ENCODE peak calls at places on chromosomes 16 and 17, in four cellular contexts. One of them, this sample, is unnamed.

GRCh38 chr16:57612494-57612893 is 15.9 kb upstream of the ADGRG1 start:
- DNase-seq in AG09319: no peak
- DNase-seq in IMR-90: no peak
- DNase-seq in cardiac fibroblast: no peak
- DNase-seq in this sample: peak; percentile 1

GRCh38 chr16:78235876-78236275 is 136.4 kb downstream of the WWOX start:
- DNase-seq in AG09319: no peak
- DNase-seq in IMR-90: no peak
- DNase-seq in cardiac fibroblast: no peak
- DNase-seq in this sample: no peak

GRCh38 chr17:50211249-50212120 is 10.1 kb upstream of the COL1A1 start:
- DNase-seq in AG09319: no peak
- DNase-seq in IMR-90: no peak
- DNase-seq in cardiac fibroblast: peak; percentile 66
- DNase-seq in this sample: no peak

GRCh38 chr16:85733155-85733838 is 17.6 kb downstream of the C16orf74 start:
- DNase-seq in AG09319: no peak
- DNase-seq in IMR-90: no peak
- DNase-seq in cardiac fibroblast: peak; percentile 68
- DNase-seq in this sample: no peak

GRCh38 chr17:64328036-64328874 is 62.4 kb downstream of the PECAM1 start:
- DNase-seq in AG09319: no peak
- DNase-seq in IMR-90: no peak
- DNase-seq in cardiac fibroblast: no peak
- DNase-seq in this sample: no peak

GRCh38 chr16:30677931-30678585 is 19.8 kb downstream of the FBRS start:
- DNase-seq in AG09319: no peak
- DNase-seq in IMR-90: no peak
- DNase-seq in cardiac fibroblast: no peak
- DNase-seq in this sample: no peak

GRCh38 chr17:75321506-75321905 is 32.3 kb upstream of the SLC25A19 start:
- DNase-seq in AG09319: no peak
- DNase-seq in IMR-90: no peak
- DNase-seq in cardiac fibroblast: no peak
- DNase-seq in this sample: no peak

GRCh38 chr17:67615736-67616135 is 102.0 kb upstream of the NOL11 start:
- DNase-seq in AG09319: no peak
- DNase-seq in IMR-90: no peak
- DNase-seq in cardiac fibroblast: no peak
- DNase-seq in this sample: no peak

GRCh38 chr16:72284042-72284789 is 112.3 kb upstream of the PMFBP1 start:
- DNase-seq in AG09319: no peak
- DNase-seq in IMR-90: no peak
- DNase-seq in cardiac fibroblast: no peak
- DNase-seq in this sample: no peak

GRCh38 chr16:85420501-85421337 is 192.4 kb upstream of the GSE1 start:
- DNase-seq in AG09319: no peak
- DNase-seq in IMR-90: peak; percentile 20
- DNase-seq in cardiac fibroblast: peak; percentile 53
- DNase-seq in this sample: peak; percentile 80

GRCh38 chr16:13348416-13348815 is 447.0 kb downstream of the SHISA9 start:
- DNase-seq in AG09319: no peak
- DNase-seq in IMR-90: no peak
- DNase-seq in cardiac fibroblast: no peak
- DNase-seq in this sample: no peak

GRCh38 chr16:56357291-56357764 is 68.0 kb downstream of the AMFR start:
- DNase-seq in AG09319: no peak
- DNase-seq in IMR-90: peak; percentile 63
- DNase-seq in cardiac fibroblast: peak; percentile 69
- DNase-seq in this sample: peak; percentile 13

GRCh38 chr17:2102931-2103398 is 48.1 kb downstream of the HIC1 start:
- DNase-seq in AG09319: no peak
- DNase-seq in IMR-90: peak; percentile 90
- DNase-seq in cardiac fibroblast: peak; percentile 76
- DNase-seq in this sample: no peak

GRCh38 chr17:44543213-44543904 is 13.9 kb upstream of the FZD2 start:
- DNase-seq in AG09319: peak; percentile 70
- DNase-seq in IMR-90: peak; percentile 96
- DNase-seq in cardiac fibroblast: peak; percentile 80
- DNase-seq in this sample: no peak

GRCh38 chr16:87531418-87531817 is 38.6 kb upstream of the ZCCHC14 start:
- DNase-seq in AG09319: no peak
- DNase-seq in IMR-90: no peak
- DNase-seq in cardiac fibroblast: no peak
- DNase-seq in this sample: no peak

GRCh38 chr17:28573966-28574480 is 2.7 kb downstream of the ALDOC start:
- DNase-seq in AG09319: no peak
- DNase-seq in IMR-90: no peak
- DNase-seq in cardiac fibroblast: no peak
- DNase-seq in this sample: no peak

GRCh38 chr16:27512061-27512460 is 37.7 kb downstream of the GTF3C1 start:
- DNase-seq in AG09319: no peak
- DNase-seq in IMR-90: no peak
- DNase-seq in cardiac fibroblast: no peak
- DNase-seq in this sample: no peak
- TF ChIP-seq CTCF in AG09319: no peak
- TF ChIP-seq CTCF in IMR-90: no peak
- TF ChIP-seq CTCF in cardiac fibroblast: no peak
- TF ChIP-seq CTCF in this sample: no peak

GRCh38 chr17:77769762-77770161 is 188.7 kb upstream of the TNRC6C start:
- DNase-seq in AG09319: no peak
- DNase-seq in IMR-90: no peak
- DNase-seq in cardiac fibroblast: no peak
- DNase-seq in this sample: no peak
- TF ChIP-seq CTCF in AG09319: no peak
- TF ChIP-seq CTCF in IMR-90: no peak
- TF ChIP-seq CTCF in cardiac fibroblast: no peak
- TF ChIP-seq CTCF in this sample: no peak

GRCh38 chr16:67278773-67279295 is 498 bp upstream of the PLEKHG4 start:
- DNase-seq in AG09319: no peak
- DNase-seq in IMR-90: no peak
- DNase-seq in cardiac fibroblast: no peak
- DNase-seq in this sample: no peak
- TF ChIP-seq CTCF in AG09319: peak; percentile 29
- TF ChIP-seq CTCF in IMR-90: peak; percentile 11
- TF ChIP-seq CTCF in cardiac fibroblast: peak; percentile 11
- TF ChIP-seq CTCF in this sample: no peak

GRCh38 chr16:15597822-15598647 is 44.9 kb downstream of the MARF1 start:
- DNase-seq in AG09319: no peak
- DNase-seq in IMR-90: no peak
- DNase-seq in cardiac fibroblast: no peak
- DNase-seq in this sample: no peak

GRCh38 chr16:15592324-15592723 is 50.6 kb downstream of the MARF1 start:
- DNase-seq in AG09319: no peak
- DNase-seq in IMR-90: no peak
- DNase-seq in cardiac fibroblast: no peak
- DNase-seq in this sample: peak; percentile 21

GRCh38 chr16:15597135-15597534 is 45.8 kb downstream of the MARF1 start:
- DNase-seq in AG09319: no peak
- DNase-seq in IMR-90: no peak
- DNase-seq in cardiac fibroblast: no peak
- DNase-seq in this sample: no peak

GRCh38 chr16:15598648-15599190 is 44.2 kb downstream of the MARF1 start:
- DNase-seq in AG09319: no peak
- DNase-seq in IMR-90: no peak
- DNase-seq in cardiac fibroblast: no peak
- DNase-seq in this sample: no peak

GRCh38 chr16:15593235-15593634 is 49.7 kb downstream of the MARF1 start:
- DNase-seq in AG09319: no peak
- DNase-seq in IMR-90: no peak
- DNase-seq in cardiac fibroblast: no peak
- DNase-seq in this sample: no peak
- TF ChIP-seq CTCF in AG09319: no peak
- TF ChIP-seq CTCF in IMR-90: no peak
- TF ChIP-seq CTCF in cardiac fibroblast: no peak
- TF ChIP-seq CTCF in this sample: no peak